ENCODE peak calls at places on chromosomes 2 and 18, in eight cellular contexts. M is glutamatergic neuron; W is activated CD4-positive, alpha-beta T cell treated with anti-CD3 and anti-CD28 coated beads, Interleukin-2, amount 10 ng/mL, durations not matched to agents 24 days and 14 days; I is adrenal gland; K is stimulated activated CD8-positive, alpha-beta memory T cell treated with anti-CD3 and anti-CD28 coated beads, Interleukin-4, amount 100 ng/mL, for 1 hour; B is NCI-H1105 treated with DMSO at 0.1 percent for 48 hours; F is NAMALWA; P is CD4-positive, alpha-beta memory T cell. D is an unnamed sample.

GRCh38 chr2:231068525-231069222 is 12.0 kb downstream of the PSMD1 start:
- DNase-seq in F (no peak), K (no peak), B (no peak), I (peak; percentile 63), M (no peak), P (peak; percentile 63), W (peak; percentile 55), D (no peak)

GRCh38 chr2:240166761-240167587 is 26.5 kb upstream of the OTOS start:
- DNase-seq in M (no peak), B (no peak), F (no peak), W (no peak), P (no peak), K (no peak), I (no peak), D (no peak)

GRCh38 chr2:16633632-16634430 is 31.8 kb downstream of the CYRIA start:
- DNase-seq in M (no peak), W (no peak), F (no peak), I (no peak), P (no peak), B (no peak), K (no peak), D (no peak)

GRCh38 chr2:204018717-204019116 is 82.2 kb downstream of the ICOS start:
- DNase-seq in F (no peak), P (no peak), B (no peak), W (no peak), I (no peak), K (no peak), M (no peak), D (no peak)

GRCh38 chr2:37907480-37908070 is 17.5 kb upstream of the RMDN2 start:
- DNase-seq in I (no peak), K (no peak), B (no peak), P (no peak), W (no peak), F (no peak), M (no peak), D (no peak)

GRCh38 chr18:63099026-63099840 is 220.3 kb downstream of the BCL2 start:
- DNase-seq in K (no peak), M (no peak), W (no peak), P (no peak), F (no peak), B (no peak), I (no peak), D (no peak)

GRCh38 chr2:72126186-72127100 is 21.2 kb downstream of the CYP26B1 start:
- DNase-seq in M (no peak), F (no peak), P (no peak), I (peak; percentile 7), W (no peak), K (no peak), B (no peak), D (no peak)

GRCh38 chr18:57353940-57354461 is 1.6 kb downstream of the ST8SIA3 start:
- DNase-seq in F (no peak), K (no peak), W (peak; percentile 77), M (peak; percentile 74), I (peak; percentile 33), P (no peak), B (peak; percentile 69), D (peak; percentile 12)

GRCh38 chr2:60806595-60806987 is 50.5 kb downstream of the PAPOLG start:
- DNase-seq in I (no peak), B (no peak), W (no peak), K (no peak), P (no peak), M (no peak), F (no peak), D (no peak)

GRCh38 chr2:140990416-140990815 is 1140.4 kb downstream of the LRP1B start:
- DNase-seq in B (no peak), F (no peak), M (no peak), W (no peak), K (no peak), I (no peak), P (no peak), D (peak; percentile 6)

GRCh38 chr18:52409732-52410131 is 69.7 kb downstream of the DCC start:
- DNase-seq in P (no peak), F (peak; percentile 9), K (no peak), B (no peak), I (no peak), W (no peak), M (no peak), D (no peak)

GRCh38 chr2:44649426-44649825 is 287.7 kb downstream of the CAMKMT start:
- DNase-seq in F (no peak), W (no peak), M (no peak), I (no peak), B (no peak), K (no peak), P (no peak), D (no peak)

GRCh38 chr2:205797866-205798265 is 115.6 kb downstream of the NRP2 start:
- DNase-seq in P (no peak), M (no peak), W (no peak), B (no peak), F (no peak), I (no peak), K (no peak), D (no peak)

GRCh38 chr2:126785862-126786261 is 112.8 kb upstream of the TEX51 start:
- DNase-seq in I (no peak), K (no peak), B (no peak), M (no peak), P (no peak), F (no peak), W (no peak), D (no peak)

GRCh38 chr2:235498556-235499305 is 4.9 kb downstream of the AGAP1 start:
- DNase-seq in P (no peak), M (peak; percentile 60), I (peak; percentile 85), B (no peak), W (no peak), K (no peak), F (no peak), D (no peak)

GRCh38 chr2:142965464-142965863 is 88.0 kb downstream of the KYNU start:
- DNase-seq in I (no peak), P (no peak), F (no peak), W (no peak), M (no peak), B (no peak), K (no peak), D (no peak)

GRCh38 chr2:240468300-240469238 is 33.1 kb downstream of the GPC1 start:
- DNase-seq in I (peak; percentile 21), F (no peak), B (no peak), K (no peak), M (peak; percentile 42), P (peak; percentile 22), W (no peak), D (no peak)

GRCh38 chr18:76975577-76976110 is 153.3 kb downstream of the ZNF236 start:
- DNase-seq in F (no peak), W (no peak), P (no peak), I (no peak), M (no peak), B (no peak), K (no peak), D (no peak)

GRCh38 chr2:3196716-3197115 is 180.9 kb downstream of the EIPR1 start:
- DNase-seq in M (no peak), B (no peak), F (no peak), W (no peak), I (no peak), P (no peak), K (no peak), D (no peak)

GRCh38 chr18:32081881-32082280 is 9.8 kb upstream of the RNF138 start:
- DNase-seq in I (no peak), K (no peak), W (no peak), P (no peak), F (no peak), M (no peak), B (no peak), D (no peak)

GRCh38 chr2:42055573-42056514 is 8.0 kb downstream of the PKDCC start:
- DNase-seq in M (no peak), K (no peak), B (no peak), W (no peak), P (no peak), I (no peak), F (no peak), D (no peak)

GRCh38 chr2:20916604-20917286 is 93.8 kb upstream of the LDAH start:
- DNase-seq in M (no peak), B (no peak), F (no peak), W (no peak), K (no peak), P (no peak), I (peak; percentile 39), D (peak; percentile 45)

GRCh38 chr18:11861583-11862288 is 10.5 kb downstream of the CHMP1B start:
- DNase-seq in I (no peak), K (no peak), W (no peak), M (no peak), P (no peak), B (no peak), F (no peak), D (no peak)

GRCh38 chr2:240432820-240433801 is 2.4 kb upstream of the GPC1 start:
- DNase-seq in W (no peak), K (no peak), B (no peak), P (no peak), M (no peak), I (peak; percentile 27), F (no peak), D (no peak)

GRCh38 chr18:58284699-58285490 is 240.9 kb downstream of the NEDD4L start:
- DNase-seq in F (no peak), M (no peak), I (no peak), P (no peak), W (no peak), K (no peak), B (no peak), D (no peak)

GRCh38 chr2:44130441-44130840 is 38.2 kb upstream of the PPM1B start:
- DNase-seq in M (no peak), I (no peak), F (no peak), W (no peak), B (no peak), P (no peak), K (no peak), D (no peak)

GRCh38 chr18:9516437-9517064 is 41.2 kb downstream of the RALBP1 start:
- DNase-seq in M (no peak), P (no peak), B (peak; percentile 39), K (no peak), W (peak; percentile 73), I (no peak), F (peak; percentile 72), D (peak; percentile 52)

GRCh38 chr2:160453111-160453820 is 40.3 kb downstream of the RBMS1 start:
- DNase-seq in B (no peak), K (no peak), F (no peak), P (no peak), M (no peak), W (no peak), I (no peak), D (no peak)

GRCh38 chr2:28896906-28897305 is 2.4 kb downstream of the WDR43 start:
- DNase-seq in P (no peak), K (no peak), F (no peak), W (no peak), M (no peak), I (no peak), B (no peak), D (peak; percentile 48)

GRCh38 chr2:45669109-45669508 is 17.6 kb downstream of the PRKCE start:
- DNase-seq in W (no peak), F (no peak), M (no peak), K (no peak), B (no peak), P (no peak), I (peak; percentile 47), D (no peak)

GRCh38 chr18:72868666-72869661 is 1.2 kb upstream of the NETO1 start:
- DNase-seq in M (peak; percentile 36), F (no peak), W (no peak), I (no peak), K (no peak), B (no peak), P (no peak), D (no peak)